ENCODE peak calls at places on chromosomes 5 and 9, in seven cellular contexts. N is bronchial epithelial cell, J is upper lobe of right lung, R is A549, K is tibial artery, A is epithelial cell of proximal tubule, O is tibial nerve. B is an unnamed sample.

GRCh38 chr5:168833936-168834335 is 254.8 kb upstream of the PANK3 start:
- DNase-seq in O (no peak), K (no peak), R (no peak), A (no peak), N (no peak), J (no peak), B (no peak)

GRCh38 chr9:128727626-128728248 is 3.8 kb upstream of the ZDHHC12 start:
- DNase-seq in R (no peak), J (no peak), N (no peak), K (no peak), O (no peak), A (no peak), B (no peak)

GRCh38 chr5:170182461-170182860 is 50.3 kb upstream of the C5orf58 start:
- DNase-seq in N (no peak), O (no peak), R (no peak), J (no peak), K (no peak), A (no peak), B (no peak)

GRCh38 chr5:66118294-66118693 is 25.8 kb upstream of the SREK1 start:
- DNase-seq in A (no peak), R (no peak), N (no peak), O (no peak), K (no peak), J (no peak), B (no peak)

GRCh38 chr9:614421-614820 is 227.1 kb upstream of the DMRT1 start:
- DNase-seq in R (no peak), K (no peak), A (no peak), J (no peak), O (no peak), N (no peak), B (no peak)

GRCh38 chr5:73204733-73205132 is 31.7 kb downstream of the TMEM174 start:
- DNase-seq in A (no peak), J (no peak), O (no peak), N (no peak), K (no peak), R (no peak), B (no peak)

GRCh38 chr5:1787472-1788047 is 12.1 kb downstream of the MRPL36 start:
- DNase-seq in O (no peak), K (peak; percentile 48), J (peak; percentile 52), A (no peak), N (no peak), R (no peak), B (no peak)

GRCh38 chr9:126805546-126806262 is 864 bp downstream of the ZBTB43 start:
- DNase-seq in R (peak; percentile 38), O (no peak), N (peak; percentile 82), A (no peak), J (peak; percentile 79), K (no peak), B (no peak)

GRCh38 chr9:86122309-86122708 is 23.0 kb upstream of the GOLM1 start:
- DNase-seq in A (no peak), N (no peak), R (peak; percentile 39), K (no peak), O (no peak), J (no peak), B (no peak)

GRCh38 chr9:72477862-72478564 is 43.4 kb upstream of the TMC1 start:
- DNase-seq in J (no peak), R (peak; percentile 97), K (no peak), O (no peak), A (peak; percentile 83), N (peak; percentile 96), B (no peak)

GRCh38 chr9:92535940-92536850 is at the start of gene ECM2:
- DNase-seq in R (no peak), O (peak; percentile 38), A (no peak), N (no peak), K (no peak), J (no peak), B (peak; percentile 77)

DNA sequence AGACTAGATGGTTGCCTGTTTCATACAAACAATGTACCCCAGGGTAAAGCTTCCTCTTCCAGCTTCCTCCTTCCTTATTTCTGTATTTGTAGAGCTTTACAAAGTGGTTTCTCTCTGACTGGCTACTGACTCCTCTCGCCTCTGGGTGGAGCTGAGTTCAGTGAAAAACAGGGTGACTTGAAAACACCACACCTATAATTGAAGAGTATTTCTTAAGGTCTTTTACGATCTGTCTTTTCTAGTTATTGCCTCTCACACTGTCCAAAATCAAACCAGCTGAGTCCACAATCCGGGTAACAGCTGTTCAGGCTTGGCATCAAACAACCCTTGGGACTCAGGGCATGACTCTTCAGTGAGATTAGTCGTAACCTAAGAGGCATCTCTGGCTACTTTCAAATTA is 200.4 kb downstream of the ARRDC3 start:
- DNase-seq in J (no peak), O (peak; percentile 39), K (no peak), R (no peak), N (no peak), A (no peak), B (no peak)
- TF ChIP-seq CTCF in J (peak; percentile 16), O (peak; percentile 26), K (no peak), R (no peak), N (no peak), A (peak; percentile 14), B (peak; percentile 24)

DNA sequence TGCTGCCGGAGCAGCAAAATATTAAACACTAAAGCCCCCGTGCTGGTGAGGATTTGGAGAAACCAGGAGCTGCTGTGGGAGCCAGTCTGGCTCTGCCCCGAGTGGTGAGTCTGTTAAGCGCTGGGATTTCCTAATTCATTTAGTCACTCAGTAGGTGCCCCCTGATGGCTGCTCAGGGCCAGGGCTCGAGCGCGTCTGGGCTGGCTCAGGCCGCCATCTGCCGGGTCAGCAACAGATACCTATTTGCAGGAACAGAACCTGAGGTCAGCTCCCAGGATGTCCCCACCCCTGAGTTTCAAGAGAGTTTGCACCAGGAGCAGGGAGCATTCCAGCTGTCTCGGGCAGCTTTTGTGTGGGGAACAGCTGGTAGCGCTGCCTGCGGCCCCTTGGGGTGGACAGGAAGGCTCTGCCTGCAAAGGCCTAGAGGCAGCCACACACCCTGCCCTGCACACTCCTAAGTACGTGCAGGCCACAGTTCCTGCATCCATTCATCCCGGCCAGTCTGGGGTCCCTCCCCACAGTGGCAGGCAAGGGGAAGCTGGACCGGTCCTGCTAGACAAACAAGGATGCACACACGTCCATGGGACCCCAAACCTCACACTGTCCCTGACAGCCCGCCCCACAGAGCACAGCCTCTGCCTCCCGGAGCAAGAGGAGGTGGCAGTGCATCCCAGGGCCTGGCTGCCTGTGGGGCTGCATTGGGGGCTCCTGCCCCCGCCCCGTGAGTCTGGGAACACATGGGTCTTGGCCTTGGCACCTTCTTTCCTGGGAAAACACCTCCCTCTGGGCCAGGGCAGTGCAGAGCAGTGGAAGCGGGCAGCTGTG is 83.7 kb downstream of the ADAMTS2 start:
- DNase-seq in J (peak; percentile 57), N (no peak), A (no peak), O (no peak), R (peak; percentile 27), K (peak; percentile 65), B (no peak)
- TF ChIP-seq CTCF in J (peak; percentile 23), N (no peak), A (peak; percentile 19), O (no peak), R (no peak), K (no peak), B (peak; percentile 17)

GRCh38 chr5:53481887-53482716 is 1.7 kb downstream of the FST start:
- DNase-seq in N (peak; percentile 65), R (peak; percentile 64), K (peak; percentile 90), O (peak; percentile 44), A (no peak), J (peak; percentile 95), B (peak; percentile 48)
- TF ChIP-seq CTCF in N (peak; percentile 32), R (no peak), K (peak; percentile 62), O (peak; percentile 63), A (peak; percentile 8), J (peak; percentile 38), B (peak; percentile 4)

GRCh38 chr5:40685952-40686351 is 6.2 kb downstream of the PTGER4 start:
- DNase-seq in J (no peak), K (no peak), R (no peak), N (no peak), A (no peak), O (no peak), B (no peak)

GRCh38 chr5:40689442-40689841 is 9.7 kb downstream of the PTGER4 start:
- DNase-seq in A (peak; percentile 79), J (no peak), K (no peak), O (peak; percentile 48), R (peak; percentile 86), N (peak; percentile 98), B (peak; percentile 66)

GRCh38 chr5:40687316-40687715 is 7.6 kb downstream of the PTGER4 start:
- DNase-seq in R (no peak), N (no peak), J (no peak), A (no peak), K (no peak), O (no peak), B (no peak)

GRCh38 chr5:40685191-40685590 is 5.5 kb downstream of the PTGER4 start:
- DNase-seq in K (no peak), N (no peak), O (no peak), R (no peak), J (no peak), A (no peak), B (no peak)

GRCh38 chr5:40688127-40688756 is 8.5 kb downstream of the PTGER4 start:
- DNase-seq in J (peak; percentile 71), A (peak; percentile 35), R (peak; percentile 88), O (peak; percentile 93), N (peak; percentile 81), K (peak; percentile 88), B (peak; percentile 62)
- TF ChIP-seq CTCF in J (peak; percentile 85), A (peak; percentile 90), R (peak; percentile 93), O (peak; percentile 91), N (peak; percentile 72), K (peak; percentile 88), B (peak; percentile 76)

DNA sequence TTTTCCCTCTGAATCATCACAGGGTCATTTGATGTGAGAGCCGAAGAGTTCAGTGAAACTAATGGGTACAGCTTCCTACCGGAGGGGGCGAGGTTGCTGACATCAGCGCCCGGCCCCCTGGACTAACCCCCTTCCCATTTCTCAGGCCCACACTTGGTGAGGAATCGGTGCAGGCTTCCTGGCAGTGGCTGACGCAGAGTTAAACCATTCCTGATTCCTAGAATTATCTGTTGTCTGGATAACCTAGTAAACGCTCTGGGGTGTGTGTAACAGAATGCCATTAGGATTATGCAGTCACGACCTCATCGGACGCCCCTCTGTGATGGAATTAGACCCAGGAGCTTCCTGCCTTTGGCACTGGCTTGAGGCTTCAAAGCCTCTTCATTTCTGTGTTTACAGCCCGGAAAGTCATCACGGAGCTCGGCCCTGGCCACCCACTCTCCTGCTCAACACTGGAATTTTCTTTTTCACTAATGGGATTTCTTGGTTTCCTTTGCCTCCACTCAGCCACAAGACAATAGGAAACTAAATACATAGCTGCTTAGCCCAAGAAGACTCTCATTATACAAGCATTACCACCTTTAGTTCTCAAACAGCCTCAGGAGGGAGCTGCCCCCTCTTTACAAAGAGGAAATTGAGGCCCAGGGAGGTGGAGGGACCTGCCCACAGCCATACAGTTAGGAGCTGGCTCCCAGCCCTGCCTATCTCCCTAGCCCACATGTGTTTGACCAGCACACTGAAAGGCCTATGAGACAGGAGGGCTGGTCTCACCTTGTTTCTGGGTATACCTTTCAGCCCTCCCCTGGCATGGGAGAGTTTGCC is 61.3 kb upstream of the RPL26L1 start:
- DNase-seq in R (peak; percentile 96), A (peak; percentile 84), O (no peak), K (no peak), J (no peak), N (no peak), B (peak; percentile 59)
- TF ChIP-seq CTCF in R (no peak), A (no peak), O (no peak), K (no peak), J (no peak), N (no peak), B (no peak)